ENCODE peak calls at places on chromosomes 16 and 17, in five cellular contexts. G, Y, L, B and I are unnamed samples.

GRCh38 chr17:33927732-33928133 is 327.4 kb upstream of the CCL2 start:
- DNase-seq in Y (no peak), L (no peak), G (no peak), B (no peak), I (no peak)

GRCh38 chr17:67520282-67520906 is 143.3 kb downstream of the PITPNC1 start:
- DNase-seq in Y (no peak), B (no peak), L (no peak), G (no peak), I (no peak)

GRCh38 chr16:83943516-83944050 is 9.5 kb upstream of the OSGIN1 start:
- DNase-seq in Y (no peak), G (no peak), L (no peak), B (no peak), I (no peak)

GRCh38 chr16:15946257-15947044 is 3.0 kb upstream of the ABCC1 start:
- DNase-seq in Y (no peak), L (no peak), G (no peak), B (no peak), I (no peak)

GRCh38 chr17:34757611-34758010 is 178.2 kb downstream of the TMEM132E start:
- DNase-seq in B (no peak), G (no peak), L (no peak), Y (no peak), I (no peak)

GRCh38 chr17:56125830-56126819 is 27.1 kb upstream of the ANKFN1 start:
- DNase-seq in B (no peak), G (no peak), L (no peak), Y (no peak), I (no peak)

GRCh38 chr16:57938936-57939871 is 31.7 kb downstream of the CNGB1 start:
- DNase-seq in L (peak; percentile 88), Y (no peak), B (no peak), G (no peak), I (no peak)

GRCh38 chr17:39607057-39607850 is 466 bp downstream of the NEUROD2 start:
- DNase-seq in L (no peak), B (no peak), Y (no peak), G (no peak), I (no peak)

GRCh38 chr17:17491546-17491988 is 4.6 kb downstream of the RASD1 start:
- DNase-seq in B (no peak), L (no peak), Y (no peak), G (no peak), I (no peak)

GRCh38 chr17:67412057-67412456 is 35.0 kb downstream of the PITPNC1 start:
- DNase-seq in Y (no peak), G (no peak), L (no peak), B (no peak), I (no peak)

GRCh38 chr17:66976781-66977201 is 12.3 kb downstream of the CACNG4 start:
- DNase-seq in G (no peak), Y (no peak), L (no peak), B (no peak), I (no peak)